ENCODE peak calls at places on chromosomes 2 and 18, in eight cellular contexts. Y, N, G, X, T, K, V and E are unnamed samples.

GRCh38 chr2:37366773-37367172 is 22.3 kb downstream of the QPCT start:
- DNase-seq in Y (no peak), N (no peak), G (no peak), X (no peak), T (no peak), K (peak), V (no peak), E (no peak)

GRCh38 chr2:177733322-177733855 is 339.2 kb downstream of the PDE11A start:
- DNase-seq in Y (no peak), N (no peak), G (no peak), X (no peak), T (no peak), K (no peak), V (no peak), E (no peak)

GRCh38 chr2:197236816-197237215 is 73.8 kb downstream of the ANKRD44 start:
- DNase-seq in Y (no peak), N (no peak), G (peak), X (no peak), T (no peak), K (no peak), V (no peak), E (no peak)

GRCh38 chr2:138827426-138828054 is 47.4 kb upstream of the NXPH2 start:
- DNase-seq in Y (no peak), N (peak), G (peak), X (peak), T (peak), K (peak), V (peak), E (peak)

GRCh38 chr2:234950730-234951385 is 959 bp upstream of the SH3BP4 start:
- DNase-seq in Y (no peak), N (no peak), G (peak), X (peak), T (no peak), K (no peak), V (peak), E (no peak)

GRCh38 chr2:238560234-238560633 is 133.5 kb downstream of the ASB1 start:
- DNase-seq in Y (no peak), N (no peak), G (peak), X (no peak), T (no peak), K (no peak), V (no peak), E (no peak)

GRCh38 chr2:191631754-191632153 is 46.2 kb upstream of the NABP1 start:
- DNase-seq in Y (no peak), N (no peak), G (peak), X (no peak), T (peak), K (peak), V (peak), E (peak)

GRCh38 chr2:204205548-204205947 is 269.0 kb downstream of the ICOS start:
- DNase-seq in Y (no peak), N (no peak), G (no peak), X (no peak), T (no peak), K (no peak), V (no peak), E (no peak)

GRCh38 chr2:164028764-164029534 is 293.1 kb upstream of the FIGN start:
- DNase-seq in Y (no peak), N (no peak), G (no peak), X (no peak), T (peak), K (no peak), V (peak), E (peak)

GRCh38 chr18:6781179-6781714 is 51.7 kb downstream of the ARHGAP28 start:
- DNase-seq in Y (no peak), N (no peak), G (no peak), X (no peak), T (no peak), K (no peak), V (no peak), E (no peak)

GRCh38 chr2:128306081-128306930 is 12.4 kb downstream of the HS6ST1 start:
- DNase-seq in Y (no peak), N (peak), G (no peak), X (peak), T (peak), K (peak), V (peak), E (peak)

GRCh38 chr2:118521960-118522359 is 325.5 kb downstream of the EN1 start:
- DNase-seq in Y (no peak), N (no peak), G (no peak), X (no peak), T (no peak), K (no peak), V (no peak), E (no peak)

GRCh38 chr2:2324119-2324518 is 7.0 kb downstream of the MYT1L start:
- DNase-seq in Y (no peak), N (no peak), G (no peak), X (no peak), T (no peak), K (no peak), V (no peak), E (no peak)

GRCh38 chr2:55518846-55519167 is 711 bp upstream of the CFAP36 start:
- DNase-seq in Y (no peak), N (no peak), G (peak), X (no peak), T (no peak), K (no peak), V (no peak), E (no peak)

GRCh38 chr2:233074106-233074505 is 14.0 kb downstream of the INPP5D start:
- DNase-seq in Y (no peak), N (no peak), G (no peak), X (no peak), T (no peak), K (no peak), V (no peak), E (no peak)

GRCh38 chr2:201118121-201118956 is 2.4 kb downstream of the CFLAR start:
- DNase-seq in Y (peak), N (peak), G (peak), X (peak), T (peak), K (peak), V (peak), E (no peak)

GRCh38 chr18:6489977-6490376 is 75.3 kb upstream of the L3MBTL4 start:
- DNase-seq in Y (no peak), N (no peak), G (no peak), X (no peak), T (no peak), K (no peak), V (no peak), E (no peak)

GRCh38 chr2:25587361-25587760 is 86.0 kb downstream of the DTNB start:
- DNase-seq in Y (no peak), N (no peak), G (peak), X (peak), T (peak), K (peak), V (peak), E (peak)

GRCh38 chr2:241514986-241515737 is 6.8 kb upstream of the STK25 start:
- DNase-seq in Y (no peak), N (no peak), G (no peak), X (peak), T (no peak), K (no peak), V (no peak), E (no peak)

GRCh38 chr2:51256736-51257135 is 224.8 kb upstream of the NRXN1 start:
- DNase-seq in Y (no peak), N (no peak), G (no peak), X (no peak), T (no peak), K (peak), V (no peak), E (no peak)

GRCh38 chr2:38406597-38407110 is 29.6 kb upstream of the ATL2 start:
- DNase-seq in Y (no peak), N (no peak), G (peak), X (no peak), T (no peak), K (no peak), V (peak), E (no peak)

GRCh38 chr2:240043279-240043990 is 9.9 kb downstream of the OR6B3 start:
- DNase-seq in Y (no peak), N (no peak), G (no peak), X (no peak), T (no peak), K (no peak), V (no peak), E (no peak)

GRCh38 chr2:7930800-7931635 is 750.8 kb upstream of the ID2 start:
- DNase-seq in Y (no peak), N (no peak), G (peak), X (no peak), T (no peak), K (no peak), V (no peak), E (no peak)

GRCh38 chr2:180507028-180507427 is 473.4 kb upstream of the UBE2E3 start:
- DNase-seq in Y (no peak), N (no peak), G (no peak), X (no peak), T (peak), K (peak), V (peak), E (no peak)

GRCh38 chr2:158458617-158458920 is 1.8 kb downstream of the PKP4 start:
- DNase-seq in Y (no peak), N (no peak), G (no peak), X (no peak), T (no peak), K (no peak), V (no peak), E (no peak)

GRCh38 chr2:109516445-109517117 is 97.2 kb downstream of the SEPTIN10 start:
- DNase-seq in Y (no peak), N (no peak), G (peak), X (peak), T (peak), K (peak), V (peak), E (no peak)

GRCh38 chr18:74514860-74515495 is 18.8 kb downstream of the CNDP2 start:
- DNase-seq in Y (no peak), N (no peak), G (no peak), X (no peak), T (no peak), K (no peak), V (no peak), E (no peak)

GRCh38 chr2:174121612-174122011 is 126.7 kb downstream of the OLA1 start:
- DNase-seq in Y (no peak), N (no peak), G (no peak), X (no peak), T (no peak), K (peak), V (no peak), E (no peak)

GRCh38 chr2:43751476-43751875 is 22.4 kb upstream of the DYNC2LI1 start:
- DNase-seq in Y (no peak), N (no peak), G (no peak), X (no peak), T (no peak), K (no peak), V (no peak), E (no peak)

GRCh38 chr2:51387235-51387634 is 355.3 kb upstream of the NRXN1 start:
- DNase-seq in Y (no peak), N (no peak), G (no peak), X (no peak), T (peak), K (no peak), V (peak), E (no peak)

GRCh38 chr2:140654565-140654964 is 1476.3 kb downstream of the LRP1B start:
- DNase-seq in Y (no peak), N (no peak), G (no peak), X (no peak), T (no peak), K (no peak), V (no peak), E (no peak)

GRCh38 chr2:195489101-195489500 is 167.9 kb upstream of the SLC39A10 start:
- DNase-seq in Y (no peak), N (no peak), G (no peak), X (peak), T (no peak), K (no peak), V (no peak), E (no peak)

GRCh38 chr18:45628979-45629958 is 14.0 kb downstream of the SLC14A2 start:
- DNase-seq in Y (no peak), N (no peak), G (peak), X (no peak), T (peak), K (peak), V (peak), E (no peak)

GRCh38 chr18:2908946-2909335 is 62.1 kb downstream of the EMILIN2 start:
- DNase-seq in Y (no peak), N (no peak), G (no peak), X (no peak), T (no peak), K (no peak), V (no peak), E (no peak)